ENCODE peak calls at places on chromosomes 16 and 17, in four cellular contexts. R is GM12878, E is H1, Q is HepG2. D is an unnamed sample.

GRCh38 chr17:18084256-18084655 is 3.5 kb upstream of the DRG2 start:
- DNase-seq in R (no peak), E (no peak), Q (no peak), D (no peak)

GRCh38 chr16:79482011-79482410 is 118.5 kb downstream of the MAF start:
- DNase-seq in R (no peak), E (no peak), Q (no peak), D (no peak)

GRCh38 chr17:64230551-64231408 is 32.3 kb downstream of the TEX2 start:
- DNase-seq in R (no peak), E (no peak), Q (no peak), D (no peak)

GRCh38 chr16:17780181-17780580 is 309.4 kb upstream of the XYLT1 start:
- DNase-seq in R (no peak), E (no peak), Q (no peak), D (no peak)

GRCh38 chr17:10226930-10227695 is 28.7 kb upstream of the GAS7 start:
- DNase-seq in R (no peak), E (peak), Q (peak), D (peak)

GRCh38 chr17:43608313-43608712 is 53.4 kb downstream of the MEOX1 start:
- DNase-seq in R (peak), E (no peak), Q (no peak), D (no peak)

GRCh38 chr16:68782198-68783174 is 45.4 kb downstream of the CDH1 start:
- DNase-seq in R (no peak), E (no peak), Q (no peak), D (no peak)

GRCh38 chr16:15581127-15581815 is 61.7 kb downstream of the MARF1 start:
- DNase-seq in R (no peak), E (no peak), Q (no peak), D (no peak)

GRCh38 chr16:74867281-74867849 is 92.7 kb upstream of the FA2H start:
- DNase-seq in R (no peak), E (no peak), Q (no peak), D (no peak)

GRCh38 chr16:57639172-57639571 is 10.7 kb downstream of the ADGRG1 start:
- DNase-seq in R (no peak), E (peak), Q (no peak), D (no peak)

GRCh38 chr17:5661486-5662125 is 77.3 kb upstream of the NLRP1 start:
- DNase-seq in R (no peak), E (no peak), Q (no peak), D (no peak)

GRCh38 chr16:86668136-86668535 is 89.8 kb downstream of the FOXL1 start:
- DNase-seq in R (no peak), E (no peak), Q (no peak), D (peak)

GRCh38 chr17:49343273-49343672 is 18.8 kb downstream of the ZNF652 start:
- DNase-seq in R (no peak), E (no peak), Q (no peak), D (no peak)

GRCh38 chr16:17451835-17452234 is 18.9 kb downstream of the XYLT1 start:
- DNase-seq in R (no peak), E (no peak), Q (no peak), D (no peak)

GRCh38 chr17:59893617-59894100 is 738 bp downstream of the RPS6KB1 start:
- DNase-seq in R (no peak), E (no peak), Q (peak), D (peak)

GRCh38 chr16:70512456-70512855 is 10.9 kb downstream of the COG4 start:
- DNase-seq in R (no peak), E (no peak), Q (no peak), D (no peak)

GRCh38 chr17:65544658-65545057 is 16.8 kb downstream of the AXIN2 start:
- DNase-seq in R (no peak), E (no peak), Q (no peak), D (no peak)

DNA sequence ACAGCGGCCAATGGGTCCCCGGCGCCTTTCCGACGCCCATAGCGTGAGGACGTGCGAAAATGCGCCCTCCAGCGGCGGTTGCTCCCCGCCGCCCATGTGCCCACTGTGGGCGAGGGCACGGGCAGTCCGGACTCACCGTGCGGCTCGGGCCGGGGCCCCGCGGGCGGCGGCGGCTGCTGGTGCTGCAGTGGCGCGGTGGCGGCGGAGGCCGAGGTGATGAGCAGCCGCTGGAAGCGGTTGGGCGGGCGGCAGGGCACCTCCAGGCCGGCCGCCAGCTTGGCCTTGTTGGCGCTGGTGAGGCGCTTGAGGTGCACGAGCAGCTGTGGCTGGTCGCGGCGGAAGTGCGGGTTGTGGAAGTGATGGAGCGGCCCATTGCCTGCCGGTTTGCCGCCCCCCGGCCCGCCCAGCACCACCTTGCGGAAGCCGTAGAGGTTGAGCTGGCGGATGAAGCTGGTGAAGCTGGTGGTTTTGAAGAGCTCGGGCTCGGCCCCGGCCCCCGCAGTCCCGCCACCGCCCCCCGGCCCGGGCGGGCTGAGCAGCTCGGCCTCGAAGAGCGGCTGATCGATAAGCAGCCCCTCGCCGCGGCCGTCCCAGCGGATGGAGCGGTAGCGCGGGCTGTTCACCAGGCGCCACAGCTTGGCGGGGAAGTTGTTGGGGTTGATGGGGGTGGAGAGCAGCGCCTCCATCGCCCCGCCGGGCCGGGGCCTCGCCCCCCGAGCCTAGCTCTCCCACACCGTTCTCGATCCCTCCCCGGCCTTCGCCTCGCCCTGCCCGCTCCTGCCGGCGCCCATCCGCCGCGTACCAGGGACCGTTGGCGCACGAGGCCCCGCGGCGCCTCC is at the start of gene HSF5:
- DNase-seq in R (no peak), E (peak), Q (no peak), D (no peak)
- TF ChIP-seq YY1 in R (no peak), E (no peak), Q (no peak), D (no peak)

DNA sequence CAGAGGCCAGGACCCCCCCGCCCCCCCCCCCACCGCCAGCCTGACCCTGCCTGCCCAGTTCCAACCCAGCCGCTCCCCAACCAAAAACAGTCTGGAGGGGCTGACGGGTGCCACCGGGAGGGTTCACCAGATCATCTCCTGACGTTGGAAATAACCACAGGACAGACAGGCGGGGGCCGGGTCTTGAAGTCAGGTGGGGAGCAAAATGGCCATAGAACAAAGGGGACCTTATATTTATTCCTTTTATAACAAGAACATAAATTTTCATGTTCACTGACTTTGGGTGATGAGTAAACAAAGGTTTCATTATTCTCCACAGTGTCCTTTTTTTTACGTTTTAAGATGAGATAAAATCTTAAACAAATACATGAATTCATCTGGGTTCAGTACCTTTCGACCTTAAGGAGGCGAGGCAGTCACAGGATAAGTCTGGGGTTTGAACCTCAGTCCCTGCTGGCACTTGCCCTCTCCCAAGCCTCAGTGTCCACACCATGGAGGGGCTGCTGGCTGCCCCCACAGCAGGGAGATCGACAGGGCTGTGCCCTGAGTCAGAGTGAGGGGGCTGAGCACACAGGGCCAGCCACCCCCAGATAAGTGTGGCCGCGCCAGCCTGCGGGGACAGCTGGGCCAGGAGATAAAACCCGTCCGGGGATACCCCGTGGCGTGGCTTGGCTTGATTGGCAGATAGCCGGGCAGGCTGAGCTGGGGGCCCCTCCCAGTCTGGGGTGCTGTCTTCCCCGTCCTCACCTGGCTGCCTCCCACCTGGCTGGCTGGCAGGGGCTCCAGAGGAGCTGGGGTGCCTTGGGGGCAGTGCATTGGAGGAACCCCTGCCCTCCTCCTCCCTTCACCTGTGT is 15.0 kb downstream of the SLC7A5 start:
- DNase-seq in R (no peak), E (peak), Q (peak), D (no peak)
- TF ChIP-seq SUZ12 in R (no peak), E (no peak), Q (no peak), D (no peak)

GRCh38 chr16:20814761-20815160 is 8.4 kb downstream of the REXO5 start:
- DNase-seq in R (no peak), E (no peak), Q (no peak), D (no peak)
- TF ChIP-seq YY1 in R (no peak), E (no peak), Q (no peak), D (no peak)

DNA sequence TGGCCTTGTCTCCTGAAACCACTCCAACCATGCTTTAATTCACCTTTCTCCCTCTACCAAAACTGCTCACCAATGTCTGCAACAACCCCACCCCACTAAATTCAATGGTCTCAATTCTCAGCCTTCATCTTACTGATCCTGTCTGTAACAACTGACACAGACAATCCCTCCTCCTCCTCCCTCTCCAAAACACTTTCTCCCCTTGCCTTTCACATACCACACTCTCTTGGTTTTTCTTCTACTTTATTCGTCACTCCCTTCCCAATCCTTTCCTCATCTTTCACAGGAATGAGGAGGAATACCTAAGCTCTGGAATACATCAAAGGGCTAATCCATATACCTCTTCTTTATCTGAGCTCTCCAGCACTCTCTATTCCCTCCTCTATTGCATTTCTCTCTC is 65.4 kb downstream of the STH start:
- DNase-seq in R (no peak), E (no peak), Q (no peak), D (no peak)
- TF ChIP-seq SUZ12 in R (no peak), E (no peak), Q (no peak), D (no peak)